ENCODE peak calls at places on chromosomes 13 and 19, in seven cellular contexts. One of them, this sample, is unnamed.

GRCh38 chr19:6700586-6701316 is 19.7 kb downstream of the C3 start:
- DNase-seq in left lung: no peak
- DNase-seq in COR-L47: no peak
- DNase-seq in endodermal cell: no peak
- DNase-seq in stimulated activated CD8-positive, alpha-beta memory T cell treated with anti-CD3 and anti-CD28 coated beads, Interleukin-15, amount 100 ng/mL, for 1 hour: no peak
- DNase-seq in IMR-90: no peak
- DNase-seq in A172: no peak
- DNase-seq in this sample: no peak

GRCh38 chr13:99277629-99278028 is 19.4 kb upstream of the GPR18 start:
- DNase-seq in A172: no peak
- DNase-seq in endodermal cell: no peak
- DNase-seq in COR-L47: no peak
- DNase-seq in stimulated activated CD8-positive, alpha-beta memory T cell treated with anti-CD3 and anti-CD28 coated beads, Interleukin-15, amount 100 ng/mL, for 1 hour: no peak
- DNase-seq in left lung: no peak
- DNase-seq in IMR-90: no peak
- DNase-seq in this sample: no peak

GRCh38 chr13:85528578-85529215 is 270.5 kb downstream of the SLITRK6 start:
- DNase-seq in endodermal cell: no peak
- DNase-seq in A172: peak
- DNase-seq in IMR-90: peak
- DNase-seq in left lung: no peak
- DNase-seq in stimulated activated CD8-positive, alpha-beta memory T cell treated with anti-CD3 and anti-CD28 coated beads, Interleukin-15, amount 100 ng/mL, for 1 hour: no peak
- DNase-seq in COR-L47: no peak
- DNase-seq in this sample: peak

GRCh38 chr19:50548191-50549058 is 19.8 kb downstream of the LRRC4B start:
- DNase-seq in stimulated activated CD8-positive, alpha-beta memory T cell treated with anti-CD3 and anti-CD28 coated beads, Interleukin-15, amount 100 ng/mL, for 1 hour: no peak
- DNase-seq in COR-L47: no peak
- DNase-seq in IMR-90: no peak
- DNase-seq in endodermal cell: no peak
- DNase-seq in left lung: peak
- DNase-seq in A172: no peak
- DNase-seq in this sample: no peak

GRCh38 chr13:51590966-51591627 is 6.8 kb downstream of the WDFY2 start:
- DNase-seq in COR-L47: no peak
- DNase-seq in endodermal cell: no peak
- DNase-seq in stimulated activated CD8-positive, alpha-beta memory T cell treated with anti-CD3 and anti-CD28 coated beads, Interleukin-15, amount 100 ng/mL, for 1 hour: no peak
- DNase-seq in left lung: no peak
- DNase-seq in IMR-90: peak
- DNase-seq in A172: peak
- DNase-seq in this sample: no peak

GRCh38 chr19:2248136-2249009 is 750 bp upstream of the AMH start:
- DNase-seq in A172: no peak
- DNase-seq in IMR-90: no peak
- DNase-seq in endodermal cell: no peak
- DNase-seq in stimulated activated CD8-positive, alpha-beta memory T cell treated with anti-CD3 and anti-CD28 coated beads, Interleukin-15, amount 100 ng/mL, for 1 hour: no peak
- DNase-seq in COR-L47: no peak
- DNase-seq in left lung: peak
- DNase-seq in this sample: no peak

GRCh38 chr19:5064896-5065295 is 96.0 kb downstream of the KDM4B start:
- DNase-seq in left lung: no peak
- DNase-seq in COR-L47: no peak
- DNase-seq in endodermal cell: no peak
- DNase-seq in IMR-90: no peak
- DNase-seq in stimulated activated CD8-positive, alpha-beta memory T cell treated with anti-CD3 and anti-CD28 coated beads, Interleukin-15, amount 100 ng/mL, for 1 hour: no peak
- DNase-seq in A172: no peak
- DNase-seq in this sample: no peak

GRCh38 chr19:39846678-39847486 is 703 bp upstream of the FBL start:
- DNase-seq in left lung: no peak
- DNase-seq in endodermal cell: peak
- DNase-seq in A172: no peak
- DNase-seq in stimulated activated CD8-positive, alpha-beta memory T cell treated with anti-CD3 and anti-CD28 coated beads, Interleukin-15, amount 100 ng/mL, for 1 hour: no peak
- DNase-seq in IMR-90: no peak
- DNase-seq in COR-L47: no peak
- DNase-seq in this sample: peak

GRCh38 chr19:46611791-46612190 is 10.7 kb downstream of the CALM3 start:
- DNase-seq in left lung: no peak
- DNase-seq in COR-L47: no peak
- DNase-seq in A172: no peak
- DNase-seq in stimulated activated CD8-positive, alpha-beta memory T cell treated with anti-CD3 and anti-CD28 coated beads, Interleukin-15, amount 100 ng/mL, for 1 hour: no peak
- DNase-seq in IMR-90: no peak
- DNase-seq in endodermal cell: peak
- DNase-seq in this sample: no peak

GRCh38 chr13:80340643-80341097 is 256 bp downstream of the SPRY2 start:
- DNase-seq in endodermal cell: no peak
- DNase-seq in COR-L47: peak
- DNase-seq in left lung: no peak
- DNase-seq in stimulated activated CD8-positive, alpha-beta memory T cell treated with anti-CD3 and anti-CD28 coated beads, Interleukin-15, amount 100 ng/mL, for 1 hour: no peak
- DNase-seq in A172: peak
- DNase-seq in IMR-90: peak
- DNase-seq in this sample: no peak

GRCh38 chr19:46720516-46721239 is 3.8 kb upstream of the PRKD2 start:
- DNase-seq in endodermal cell: no peak
- DNase-seq in left lung: peak
- DNase-seq in COR-L47: no peak
- DNase-seq in IMR-90: no peak
- DNase-seq in stimulated activated CD8-positive, alpha-beta memory T cell treated with anti-CD3 and anti-CD28 coated beads, Interleukin-15, amount 100 ng/mL, for 1 hour: no peak
- DNase-seq in A172: no peak
- DNase-seq in this sample: no peak

GRCh38 chr13:24148414-24149305 is 11.9 kb upstream of the SPATA13 start:
- DNase-seq in stimulated activated CD8-positive, alpha-beta memory T cell treated with anti-CD3 and anti-CD28 coated beads, Interleukin-15, amount 100 ng/mL, for 1 hour: no peak
- DNase-seq in endodermal cell: peak
- DNase-seq in left lung: no peak
- DNase-seq in IMR-90: peak
- DNase-seq in COR-L47: no peak
- DNase-seq in A172: peak
- DNase-seq in this sample: no peak

GRCh38 chr13:69970521-69970920 is 137.1 kb upstream of the ATXN8OS start:
- DNase-seq in IMR-90: no peak
- DNase-seq in endodermal cell: peak
- DNase-seq in left lung: no peak
- DNase-seq in COR-L47: no peak
- DNase-seq in A172: peak
- DNase-seq in stimulated activated CD8-positive, alpha-beta memory T cell treated with anti-CD3 and anti-CD28 coated beads, Interleukin-15, amount 100 ng/mL, for 1 hour: no peak
- DNase-seq in this sample: no peak

GRCh38 chr19:47331490-47331889 is 485 bp upstream of the C5AR2 start:
- DNase-seq in left lung: no peak
- DNase-seq in COR-L47: no peak
- DNase-seq in IMR-90: no peak
- DNase-seq in stimulated activated CD8-positive, alpha-beta memory T cell treated with anti-CD3 and anti-CD28 coated beads, Interleukin-15, amount 100 ng/mL, for 1 hour: no peak
- DNase-seq in A172: no peak
- DNase-seq in endodermal cell: no peak
- DNase-seq in this sample: no peak

GRCh38 chr19:44808463-44809371 is at the start of gene BCAM:
- DNase-seq in stimulated activated CD8-positive, alpha-beta memory T cell treated with anti-CD3 and anti-CD28 coated beads, Interleukin-15, amount 100 ng/mL, for 1 hour: no peak
- DNase-seq in left lung: peak
- DNase-seq in IMR-90: peak
- DNase-seq in A172: peak
- DNase-seq in COR-L47: peak
- DNase-seq in endodermal cell: peak
- DNase-seq in this sample: peak

GRCh38 chr19:17784201-17785008 is 10.5 kb upstream of the B3GNT3 start:
- DNase-seq in COR-L47: peak
- DNase-seq in IMR-90: peak
- DNase-seq in endodermal cell: peak
- DNase-seq in stimulated activated CD8-positive, alpha-beta memory T cell treated with anti-CD3 and anti-CD28 coated beads, Interleukin-15, amount 100 ng/mL, for 1 hour: peak
- DNase-seq in left lung: no peak
- DNase-seq in A172: peak
- DNase-seq in this sample: peak

GRCh38 chr13:31476753-31477152 is 262.6 kb upstream of the RXFP2 start:
- DNase-seq in left lung: no peak
- DNase-seq in COR-L47: no peak
- DNase-seq in endodermal cell: no peak
- DNase-seq in IMR-90: no peak
- DNase-seq in A172: no peak
- DNase-seq in stimulated activated CD8-positive, alpha-beta memory T cell treated with anti-CD3 and anti-CD28 coated beads, Interleukin-15, amount 100 ng/mL, for 1 hour: no peak
- DNase-seq in this sample: no peak

GRCh38 chr19:45475537-45476348 is 7.9 kb downstream of the FOSB start:
- DNase-seq in stimulated activated CD8-positive, alpha-beta memory T cell treated with anti-CD3 and anti-CD28 coated beads, Interleukin-15, amount 100 ng/mL, for 1 hour: no peak
- DNase-seq in IMR-90: peak
- DNase-seq in COR-L47: no peak
- DNase-seq in A172: no peak
- DNase-seq in left lung: no peak
- DNase-seq in endodermal cell: no peak
- DNase-seq in this sample: no peak

GRCh38 chr13:37481005-37481857 is 117.3 kb downstream of the POSTN start:
- DNase-seq in left lung: no peak
- DNase-seq in endodermal cell: no peak
- DNase-seq in stimulated activated CD8-positive, alpha-beta memory T cell treated with anti-CD3 and anti-CD28 coated beads, Interleukin-15, amount 100 ng/mL, for 1 hour: no peak
- DNase-seq in A172: peak
- DNase-seq in COR-L47: peak
- DNase-seq in IMR-90: peak
- DNase-seq in this sample: no peak

GRCh38 chr13:110759710-110760109 is 46.2 kb downstream of the ING1 start:
- DNase-seq in endodermal cell: no peak
- DNase-seq in COR-L47: no peak
- DNase-seq in left lung: no peak
- DNase-seq in A172: no peak
- DNase-seq in IMR-90: peak
- DNase-seq in stimulated activated CD8-positive, alpha-beta memory T cell treated with anti-CD3 and anti-CD28 coated beads, Interleukin-15, amount 100 ng/mL, for 1 hour: no peak
- DNase-seq in this sample: no peak

GRCh38 chr19:16359074-16359473 is 34.4 kb downstream of the KLF2 start:
- DNase-seq in stimulated activated CD8-positive, alpha-beta memory T cell treated with anti-CD3 and anti-CD28 coated beads, Interleukin-15, amount 100 ng/mL, for 1 hour: no peak
- DNase-seq in COR-L47: no peak
- DNase-seq in left lung: peak
- DNase-seq in endodermal cell: no peak
- DNase-seq in A172: no peak
- DNase-seq in IMR-90: no peak
- DNase-seq in this sample: no peak

GRCh38 chr13:90738881-90739280 is 608.6 kb upstream of the MIR17HG start:
- DNase-seq in stimulated activated CD8-positive, alpha-beta memory T cell treated with anti-CD3 and anti-CD28 coated beads, Interleukin-15, amount 100 ng/mL, for 1 hour: no peak
- DNase-seq in IMR-90: no peak
- DNase-seq in left lung: no peak
- DNase-seq in A172: peak
- DNase-seq in endodermal cell: no peak
- DNase-seq in COR-L47: no peak
- DNase-seq in this sample: no peak

GRCh38 chr13:94711561-94712286 is 621 bp downstream of the SOX21 start:
- DNase-seq in endodermal cell: no peak
- DNase-seq in IMR-90: no peak
- DNase-seq in left lung: peak
- DNase-seq in A172: no peak
- DNase-seq in COR-L47: peak
- DNase-seq in stimulated activated CD8-positive, alpha-beta memory T cell treated with anti-CD3 and anti-CD28 coated beads, Interleukin-15, amount 100 ng/mL, for 1 hour: no peak
- DNase-seq in this sample: peak

GRCh38 chr13:73075546-73075945 is 16.7 kb downstream of the KLF5 start:
- DNase-seq in IMR-90: no peak
- DNase-seq in A172: no peak
- DNase-seq in left lung: no peak
- DNase-seq in COR-L47: no peak
- DNase-seq in endodermal cell: peak
- DNase-seq in stimulated activated CD8-positive, alpha-beta memory T cell treated with anti-CD3 and anti-CD28 coated beads, Interleukin-15, amount 100 ng/mL, for 1 hour: no peak
- DNase-seq in this sample: no peak

GRCh38 chr19:45613926-45614725 is 12.1 kb upstream of the GPR4 start:
- DNase-seq in A172: peak
- DNase-seq in IMR-90: peak
- DNase-seq in stimulated activated CD8-positive, alpha-beta memory T cell treated with anti-CD3 and anti-CD28 coated beads, Interleukin-15, amount 100 ng/mL, for 1 hour: no peak
- DNase-seq in COR-L47: no peak
- DNase-seq in endodermal cell: no peak
- DNase-seq in left lung: no peak
- DNase-seq in this sample: no peak

GRCh38 chr19:45976180-45976579 is 2.5 kb upstream of the NOVA2 start:
- DNase-seq in COR-L47: peak
- DNase-seq in IMR-90: no peak
- DNase-seq in left lung: peak
- DNase-seq in A172: no peak
- DNase-seq in endodermal cell: no peak
- DNase-seq in stimulated activated CD8-positive, alpha-beta memory T cell treated with anti-CD3 and anti-CD28 coated beads, Interleukin-15, amount 100 ng/mL, for 1 hour: no peak
- DNase-seq in this sample: peak

GRCh38 chr13:80873589-80873988 is 532.7 kb upstream of the SPRY2 start:
- DNase-seq in COR-L47: no peak
- DNase-seq in A172: no peak
- DNase-seq in stimulated activated CD8-positive, alpha-beta memory T cell treated with anti-CD3 and anti-CD28 coated beads, Interleukin-15, amount 100 ng/mL, for 1 hour: no peak
- DNase-seq in IMR-90: no peak
- DNase-seq in endodermal cell: no peak
- DNase-seq in left lung: no peak
- DNase-seq in this sample: no peak

GRCh38 chr13:114194853-114195252 is 15.8 kb downstream of the CFAP97D2 start:
- DNase-seq in endodermal cell: peak
- DNase-seq in stimulated activated CD8-positive, alpha-beta memory T cell treated with anti-CD3 and anti-CD28 coated beads, Interleukin-15, amount 100 ng/mL, for 1 hour: no peak
- DNase-seq in left lung: peak
- DNase-seq in COR-L47: no peak
- DNase-seq in A172: no peak
- DNase-seq in IMR-90: no peak
- DNase-seq in this sample: no peak

GRCh38 chr19:50878851-50879250 is 5.6 kb downstream of the KLK2 start:
- DNase-seq in A172: no peak
- DNase-seq in IMR-90: no peak
- DNase-seq in endodermal cell: no peak
- DNase-seq in COR-L47: no peak
- DNase-seq in stimulated activated CD8-positive, alpha-beta memory T cell treated with anti-CD3 and anti-CD28 coated beads, Interleukin-15, amount 100 ng/mL, for 1 hour: no peak
- DNase-seq in left lung: no peak
- DNase-seq in this sample: no peak